ENCODE peak calls at places on chromosome X, in nine cellular contexts. Z is mucosa of descending colon, E is choroid plexus epithelial cell, R is uterus, T is psoas muscle, H is left ventricle myocardium inferior, Q is H1, A is dorsolateral prefrontal cortex, W is tibial nerve. I is an unnamed sample.

GRCh38 chrX:56813318-56813837 is 84.3 kb downstream of the NBDY start:
- DNase-seq in Z (no peak), E (peak), R (no peak), T (peak), H (no peak), Q (no peak), A (no peak), W (no peak), I (peak)

GRCh38 chrX:39762266-39762841 is 335.4 kb downstream of the BCOR start:
- DNase-seq in Z (no peak), E (peak), R (no peak), T (no peak), H (no peak), Q (no peak), A (no peak), W (no peak), I (peak)

GRCh38 chrX:77785400-77785745 is 643 bp downstream of the ATRX start:
- DNase-seq in Z (no peak), E (peak), R (no peak), T (no peak), H (no peak), Q (no peak), A (peak), W (no peak), I (peak)

GRCh38 chrX:47297874-47298273 is 65.1 kb downstream of the USP11 start:
- DNase-seq in Z (no peak), E (no peak), R (no peak), T (no peak), H (no peak), Q (no peak), A (no peak), W (no peak), I (peak)

GRCh38 chrX:17656556-17656955 is 80.7 kb upstream of the SCML1 start:
- DNase-seq in Z (no peak), E (no peak), R (no peak), T (no peak), H (no peak), Q (no peak), A (no peak), W (no peak), I (no peak)

GRCh38 chrX:20829665-20830481 is 544.3 kb upstream of the CNKSR2 start:
- DNase-seq in Z (no peak), E (peak), R (no peak), T (no peak), H (no peak), Q (no peak), A (peak), W (no peak), I (peak)

GRCh38 chrX:103157511-103158316 is 57.2 kb upstream of the BEX4 start:
- DNase-seq in Z (no peak), E (peak), R (no peak), T (no peak), H (no peak), Q (no peak), A (peak), W (no peak), I (peak)

GRCh38 chrX:70479970-70480659 is 35.5 kb downstream of the DLG3 start:
- DNase-seq in Z (no peak), E (peak), R (no peak), T (no peak), H (no peak), Q (no peak), A (no peak), W (no peak), I (peak)

GRCh38 chrX:56947695-56948094 is 47.6 kb downstream of the SPIN3 start:
- DNase-seq in Z (no peak), E (peak), R (no peak), T (no peak), H (no peak), Q (no peak), A (no peak), W (no peak), I (peak)

GRCh38 chrX:119941336-119941735 is 2.2 kb downstream of the NKAP start:
- DNase-seq in Z (no peak), E (no peak), R (no peak), T (no peak), H (no peak), Q (no peak), A (no peak), W (no peak), I (no peak)

GRCh38 chrX:40988100-40988499 is 97.1 kb upstream of the USP9X start:
- DNase-seq in Z (no peak), E (no peak), R (no peak), T (no peak), H (no peak), Q (no peak), A (no peak), W (no peak), I (no peak)

GRCh38 chrX:15430584-15430983 is 46.4 kb upstream of the VEGFD start:
- DNase-seq in Z (no peak), E (no peak), R (no peak), T (no peak), H (no peak), Q (no peak), A (no peak), W (no peak), I (no peak)

GRCh38 chrX:24985120-24985519 is 30.6 kb downstream of the ARX start:
- DNase-seq in Z (no peak), E (no peak), R (no peak), T (no peak), H (no peak), Q (no peak), A (no peak), W (no peak), I (no peak)

GRCh38 chrX:129239371-129239770 is 283.9 kb downstream of the SMARCA1 start:
- DNase-seq in Z (no peak), E (peak), R (no peak), T (no peak), H (no peak), Q (no peak), A (no peak), W (no peak), I (no peak)

GRCh38 chrX:150694738-150695410 is 1.7 kb downstream of the MTMR1 start:
- DNase-seq in Z (no peak), E (no peak), R (no peak), T (no peak), H (no peak), Q (no peak), A (no peak), W (no peak), I (no peak)
- H3K4me3 ChIP-seq in Z (no peak), E (no peak), R (no peak), T (peak), H (peak), Q (no peak), A (no peak), W (no peak), I (no peak)

DNA sequence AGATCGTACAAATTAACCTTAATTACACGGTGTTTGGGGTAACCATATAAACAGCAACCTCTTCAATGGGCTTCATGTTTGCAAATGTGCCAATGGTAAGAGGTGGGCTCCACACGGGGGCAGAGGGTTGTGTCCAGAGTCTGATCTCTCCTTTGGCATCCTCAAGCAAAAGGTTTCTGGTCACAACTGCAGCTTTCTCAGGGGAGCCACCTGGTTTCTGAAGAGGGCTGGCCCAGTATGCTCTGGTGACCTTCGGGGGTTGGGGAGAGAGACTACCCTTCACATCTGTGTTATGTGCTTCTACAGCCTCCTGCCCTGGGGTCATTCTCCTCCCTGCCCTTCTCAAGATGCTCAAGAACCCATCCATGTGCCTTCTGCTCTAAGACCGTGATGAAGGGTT is 259.6 kb downstream of the CRLF2 start:
- DNase-seq in Z (no peak), E (no peak), R (no peak), T (no peak), H (no peak), Q (no peak), A (no peak), W (no peak), I (no peak)
- TF ChIP-seq CTCF in Z (no peak), E (no peak), R (no peak), T (no peak), H (no peak), Q (no peak), A (no peak), W (no peak), I (no peak)

GRCh38 chrX:63784902-63785692 is at the start of gene ARHGEF9:
- DNase-seq in Z (peak), E (peak), R (peak), T (no peak), H (peak), Q (peak), A (peak), W (no peak), I (peak)
- H3K4me3 ChIP-seq in Z (peak), E (peak), R (peak), T (peak), H (peak), Q (peak), A (peak), W (peak), I (peak)

DNA sequence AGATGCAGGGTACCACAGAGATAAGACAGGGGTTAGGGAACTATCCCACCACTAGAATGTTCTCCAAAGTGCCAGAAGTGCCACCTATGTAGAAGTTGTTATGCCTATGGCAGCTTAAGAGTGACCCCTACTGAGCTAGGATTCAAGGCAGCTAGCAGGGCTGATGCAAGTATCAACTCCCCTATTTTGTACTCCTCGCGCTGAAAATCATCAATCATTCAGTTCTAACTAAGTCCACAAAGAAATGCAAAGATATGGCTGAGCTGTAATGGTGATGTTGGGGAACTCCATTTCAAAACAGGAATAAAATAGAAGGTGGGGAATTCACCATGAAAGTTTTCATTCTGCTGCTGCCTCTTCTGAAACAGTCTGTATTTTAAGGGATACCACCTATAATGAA is 13.8 kb downstream of the ACSL4 start:
- DNase-seq in Z (no peak), E (no peak), R (no peak), T (no peak), H (no peak), Q (no peak), A (no peak), W (no peak), I (no peak)
- TF ChIP-seq CTCF in Z (no peak), E (no peak), R (no peak), T (no peak), H (no peak), Q (peak), A (no peak), W (no peak), I (no peak)

GRCh38 chrX:13285229-13285628 is 34.6 kb downstream of the ATXN3L start:
- DNase-seq in Z (no peak), E (no peak), R (no peak), T (no peak), H (no peak), Q (no peak), A (no peak), W (no peak), I (no peak)
- H3K4me3 ChIP-seq in Z (no peak), E (no peak), R (no peak), T (no peak), H (no peak), Q (no peak), A (no peak), W (no peak), I (no peak)

GRCh38 chrX:22665818-22666217 is 333.9 kb upstream of the DDX53 start:
- DNase-seq in Z (no peak), E (no peak), R (no peak), T (no peak), H (no peak), Q (no peak), A (no peak), W (no peak), I (no peak)

GRCh38 chrX:22660756-22661155 is 339.0 kb upstream of the DDX53 start:
- DNase-seq in Z (no peak), E (no peak), R (no peak), T (no peak), H (no peak), Q (no peak), A (no peak), W (no peak), I (no peak)

GRCh38 chrX:22664826-22665225 is 334.9 kb upstream of the DDX53 start:
- DNase-seq in Z (no peak), E (no peak), R (no peak), T (no peak), H (no peak), Q (no peak), A (no peak), W (no peak), I (no peak)

GRCh38 chrX:22662776-22663175 is 337.0 kb upstream of the DDX53 start:
- DNase-seq in Z (no peak), E (no peak), R (no peak), T (no peak), H (no peak), Q (no peak), A (no peak), W (no peak), I (no peak)

GRCh38 chrX:22666441-22666840 is 333.3 kb upstream of the DDX53 start:
- DNase-seq in Z (no peak), E (peak), R (no peak), T (no peak), H (no peak), Q (no peak), A (no peak), W (no peak), I (peak)
- TF ChIP-seq CTCF in Z (no peak), E (peak), R (no peak), T (no peak), H (no peak), Q (peak), A (peak), W (no peak), I (peak)

I was measured in foreskin fibroblast.